ENCODE peak calls at places on chromosomes 3 and 15, in eight cellular contexts. One of them, this sample, is unnamed.

GRCh38 chr3:42984701-42985100 is 5.6 kb downstream of the GASK1A start:
- DNase-seq in psoas muscle: no peak
- DNase-seq in breast epithelium: no peak
- DNase-seq in CD4-positive, alpha-beta T cell: no peak
- DNase-seq in H9: no peak
- DNase-seq in stomach: no peak
- DNase-seq in omental fat pad: no peak
- DNase-seq in HFF-Myc: no peak
- DNase-seq in this sample: no peak

GRCh38 chr3:72655151-72655551 is 193.1 kb downstream of the SHQ1 start:
- DNase-seq in psoas muscle: no peak
- DNase-seq in breast epithelium: no peak
- DNase-seq in CD4-positive, alpha-beta T cell: no peak
- DNase-seq in H9: peak
- DNase-seq in stomach: no peak
- DNase-seq in omental fat pad: no peak
- DNase-seq in HFF-Myc: no peak
- DNase-seq in this sample: peak

GRCh38 chr3:129035360-129036233 is 25.0 kb upstream of the GP9 start:
- DNase-seq in psoas muscle: no peak
- DNase-seq in breast epithelium: no peak
- DNase-seq in CD4-positive, alpha-beta T cell: no peak
- DNase-seq in H9: no peak
- DNase-seq in stomach: no peak
- DNase-seq in omental fat pad: no peak
- DNase-seq in HFF-Myc: no peak
- DNase-seq in this sample: no peak

GRCh38 chr3:38579551-38580449 is 69.7 kb downstream of the SCN5A start:
- DNase-seq in psoas muscle: no peak
- DNase-seq in breast epithelium: no peak
- DNase-seq in CD4-positive, alpha-beta T cell: no peak
- DNase-seq in H9: peak
- DNase-seq in stomach: peak
- DNase-seq in omental fat pad: no peak
- DNase-seq in HFF-Myc: peak
- DNase-seq in this sample: peak

GRCh38 chr3:10992946-10993728 is 589 bp downstream of the SLC6A1 start:
- DNase-seq in psoas muscle: no peak
- DNase-seq in breast epithelium: no peak
- DNase-seq in CD4-positive, alpha-beta T cell: no peak
- DNase-seq in H9: peak
- DNase-seq in stomach: no peak
- DNase-seq in omental fat pad: no peak
- DNase-seq in HFF-Myc: no peak
- DNase-seq in this sample: no peak

GRCh38 chr3:128285042-128285924 is 132.0 kb downstream of the EEFSEC start:
- DNase-seq in psoas muscle: no peak
- DNase-seq in breast epithelium: no peak
- DNase-seq in CD4-positive, alpha-beta T cell: no peak
- DNase-seq in H9: peak
- DNase-seq in stomach: no peak
- DNase-seq in omental fat pad: no peak
- DNase-seq in HFF-Myc: no peak
- DNase-seq in this sample: no peak

GRCh38 chr3:150725548-150725947 is 21.8 kb upstream of the ERICH6 start:
- DNase-seq in psoas muscle: no peak
- DNase-seq in breast epithelium: no peak
- DNase-seq in CD4-positive, alpha-beta T cell: no peak
- DNase-seq in H9: no peak
- DNase-seq in stomach: peak
- DNase-seq in omental fat pad: no peak
- DNase-seq in HFF-Myc: no peak
- DNase-seq in this sample: no peak

GRCh38 chr3:18683900-18684299 is 258.8 kb upstream of the SATB1 start:
- DNase-seq in psoas muscle: no peak
- DNase-seq in breast epithelium: no peak
- DNase-seq in CD4-positive, alpha-beta T cell: no peak
- DNase-seq in H9: no peak
- DNase-seq in stomach: no peak
- DNase-seq in omental fat pad: no peak
- DNase-seq in HFF-Myc: no peak
- DNase-seq in this sample: no peak

GRCh38 chr3:45611619-45612018 is 17.1 kb downstream of the LIMD1 start:
- DNase-seq in psoas muscle: no peak
- DNase-seq in breast epithelium: no peak
- DNase-seq in CD4-positive, alpha-beta T cell: no peak
- DNase-seq in H9: no peak
- DNase-seq in stomach: no peak
- DNase-seq in omental fat pad: no peak
- DNase-seq in HFF-Myc: no peak
- DNase-seq in this sample: no peak

GRCh38 chr15:93929375-93930094 is 301.8 kb upstream of the MCTP2 start:
- DNase-seq in psoas muscle: peak
- DNase-seq in breast epithelium: no peak
- DNase-seq in CD4-positive, alpha-beta T cell: no peak
- DNase-seq in H9: peak
- DNase-seq in stomach: no peak
- DNase-seq in omental fat pad: no peak
- DNase-seq in HFF-Myc: peak
- DNase-seq in this sample: no peak

GRCh38 chr3:120204338-120204737 is 80.7 kb downstream of the GPR156 start:
- DNase-seq in psoas muscle: no peak
- DNase-seq in breast epithelium: no peak
- DNase-seq in CD4-positive, alpha-beta T cell: no peak
- DNase-seq in H9: no peak
- DNase-seq in stomach: no peak
- DNase-seq in omental fat pad: no peak
- DNase-seq in HFF-Myc: no peak
- DNase-seq in this sample: no peak

GRCh38 chr3:31532587-31533168 is at the start of gene STT3B:
- DNase-seq in psoas muscle: peak
- DNase-seq in breast epithelium: no peak
- DNase-seq in CD4-positive, alpha-beta T cell: peak
- DNase-seq in H9: peak
- DNase-seq in stomach: peak
- DNase-seq in omental fat pad: no peak
- DNase-seq in HFF-Myc: peak
- DNase-seq in this sample: no peak

DNA sequence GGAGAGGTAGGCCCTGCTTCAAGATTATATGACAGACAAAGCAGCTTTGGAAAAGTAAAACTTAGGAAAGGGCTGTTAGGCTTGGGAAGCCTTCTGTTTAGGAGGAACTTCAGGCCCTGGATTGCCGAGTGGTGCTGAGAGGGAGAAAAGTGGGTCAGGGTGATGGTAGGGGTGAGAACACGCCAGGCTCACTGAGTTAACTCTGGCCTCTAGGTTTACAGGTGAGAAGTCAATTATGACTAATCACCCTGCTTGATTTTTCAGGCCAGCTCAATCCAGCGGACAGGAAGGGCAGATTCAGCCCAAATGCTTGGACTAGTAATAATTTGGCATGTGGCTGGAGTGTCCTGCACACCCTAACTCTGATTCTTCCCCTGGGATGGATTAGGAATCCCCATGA is 365.1 kb upstream of the LMCD1 start:
- DNase-seq in psoas muscle: no peak
- DNase-seq in breast epithelium: no peak
- DNase-seq in CD4-positive, alpha-beta T cell: no peak
- DNase-seq in H9: no peak
- DNase-seq in stomach: no peak
- DNase-seq in omental fat pad: no peak
- DNase-seq in HFF-Myc: no peak
- DNase-seq in this sample: no peak
- TF ChIP-seq CTCF in psoas muscle: no peak
- TF ChIP-seq CTCF in breast epithelium: no peak
- TF ChIP-seq CTCF in CD4-positive, alpha-beta T cell: no peak
- TF ChIP-seq CTCF in H9: no peak
- TF ChIP-seq CTCF in stomach: no peak
- TF ChIP-seq CTCF in omental fat pad: no peak
- TF ChIP-seq CTCF in HFF-Myc: no peak
- TF ChIP-seq CTCF in this sample: no peak

GRCh38 chr3:185069583-185070030 is 83.3 kb downstream of the C3orf70 start:
- DNase-seq in psoas muscle: no peak
- DNase-seq in breast epithelium: no peak
- DNase-seq in CD4-positive, alpha-beta T cell: no peak
- DNase-seq in H9: peak
- DNase-seq in stomach: no peak
- DNase-seq in omental fat pad: no peak
- DNase-seq in HFF-Myc: no peak
- DNase-seq in this sample: peak
- TF ChIP-seq CTCF in psoas muscle: no peak
- TF ChIP-seq CTCF in breast epithelium: no peak
- TF ChIP-seq CTCF in CD4-positive, alpha-beta T cell: no peak
- TF ChIP-seq CTCF in H9: peak
- TF ChIP-seq CTCF in stomach: no peak
- TF ChIP-seq CTCF in omental fat pad: no peak
- TF ChIP-seq CTCF in HFF-Myc: no peak
- TF ChIP-seq CTCF in this sample: peak

DNA sequence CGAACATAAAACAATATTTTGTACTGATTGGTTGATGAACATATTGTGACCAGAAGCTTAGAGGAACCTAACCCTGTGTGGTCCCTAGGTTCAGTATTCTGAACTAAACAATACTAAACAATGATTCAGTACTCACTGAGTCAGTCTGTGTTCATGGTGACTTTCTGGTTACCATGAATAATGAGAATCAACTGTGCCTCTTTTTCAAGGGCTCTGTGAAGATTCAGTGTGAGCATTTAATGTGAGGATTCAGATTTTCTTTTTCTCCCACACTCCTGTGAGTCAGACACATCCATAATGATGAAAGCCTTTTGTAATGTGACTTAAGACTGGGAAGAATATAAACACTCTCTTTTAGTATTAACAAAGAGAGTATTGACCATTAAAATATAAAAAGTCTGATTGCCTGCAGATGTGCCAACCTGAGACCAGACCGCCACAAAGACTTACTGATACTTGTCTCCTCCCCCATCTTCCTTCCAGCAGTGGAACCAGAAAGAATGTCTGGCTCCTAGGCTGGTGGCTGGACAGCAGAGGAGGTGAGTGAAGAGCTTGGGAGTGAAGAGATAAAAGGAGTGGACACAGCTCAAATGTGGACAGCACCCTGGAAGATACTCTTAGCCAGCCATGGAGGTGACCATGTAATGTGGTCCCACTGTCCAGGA is 17.6 kb upstream of the ACTL6A start:
- DNase-seq in psoas muscle: no peak
- DNase-seq in breast epithelium: no peak
- DNase-seq in CD4-positive, alpha-beta T cell: no peak
- DNase-seq in H9: no peak
- DNase-seq in stomach: no peak
- DNase-seq in omental fat pad: no peak
- DNase-seq in HFF-Myc: peak
- DNase-seq in this sample: no peak
- TF ChIP-seq CTCF in psoas muscle: no peak
- TF ChIP-seq CTCF in breast epithelium: no peak
- TF ChIP-seq CTCF in CD4-positive, alpha-beta T cell: no peak
- TF ChIP-seq CTCF in H9: no peak
- TF ChIP-seq CTCF in stomach: no peak
- TF ChIP-seq CTCF in omental fat pad: no peak
- TF ChIP-seq CTCF in HFF-Myc: no peak
- TF ChIP-seq CTCF in this sample: no peak

GRCh38 chr3:133572158-133573053 is 1.1 kb upstream of the CDV3 start:
- DNase-seq in psoas muscle: no peak
- DNase-seq in breast epithelium: no peak
- DNase-seq in CD4-positive, alpha-beta T cell: no peak
- DNase-seq in H9: no peak
- DNase-seq in stomach: no peak
- DNase-seq in omental fat pad: no peak
- DNase-seq in HFF-Myc: no peak
- DNase-seq in this sample: no peak

GRCh38 chr3:133575121-133575520 is 1.6 kb downstream of the CDV3 start:
- DNase-seq in psoas muscle: no peak
- DNase-seq in breast epithelium: no peak
- DNase-seq in CD4-positive, alpha-beta T cell: no peak
- DNase-seq in H9: no peak
- DNase-seq in stomach: no peak
- DNase-seq in omental fat pad: no peak
- DNase-seq in HFF-Myc: no peak
- DNase-seq in this sample: no peak

GRCh38 chr3:133574260-133574881 is 885 bp downstream of the CDV3 start:
- DNase-seq in psoas muscle: peak
- DNase-seq in breast epithelium: peak
- DNase-seq in CD4-positive, alpha-beta T cell: peak
- DNase-seq in H9: peak
- DNase-seq in stomach: peak
- DNase-seq in omental fat pad: no peak
- DNase-seq in HFF-Myc: no peak
- DNase-seq in this sample: peak

GRCh38 chr3:133573629-133574194 is at the start of gene CDV3:
- DNase-seq in psoas muscle: no peak
- DNase-seq in breast epithelium: no peak
- DNase-seq in CD4-positive, alpha-beta T cell: no peak
- DNase-seq in H9: no peak
- DNase-seq in stomach: no peak
- DNase-seq in omental fat pad: no peak
- DNase-seq in HFF-Myc: no peak
- DNase-seq in this sample: no peak

DNA sequence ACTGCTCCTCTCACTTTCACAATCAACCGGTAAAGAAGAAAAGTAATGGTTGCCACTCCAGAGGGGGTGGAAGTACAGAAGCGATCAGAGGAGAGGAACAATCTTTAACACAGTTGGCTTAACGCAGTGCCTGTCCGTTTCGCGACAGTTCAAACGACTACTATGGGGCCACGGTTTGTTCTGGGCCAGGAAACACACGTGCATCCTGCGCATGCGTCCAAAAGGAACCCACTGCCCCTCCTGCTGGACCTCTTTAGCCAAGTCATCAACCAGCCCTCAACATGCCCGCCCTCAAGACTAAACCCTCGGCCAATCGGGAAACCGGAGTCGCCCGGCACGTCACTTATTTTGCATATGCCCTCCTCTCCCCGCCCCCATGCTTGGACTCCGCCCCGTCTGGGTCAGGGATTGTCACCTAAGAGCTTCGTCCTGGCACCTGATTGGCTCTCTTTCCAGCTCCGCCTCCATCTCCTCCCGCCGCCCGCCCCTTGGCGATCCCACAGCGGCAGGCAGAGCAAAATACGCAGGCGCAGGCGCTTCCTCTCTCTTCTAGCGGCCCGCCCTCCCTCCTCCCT is 345 bp upstream of the CDV3 start:
- DNase-seq in psoas muscle: peak
- DNase-seq in breast epithelium: peak
- DNase-seq in CD4-positive, alpha-beta T cell: peak
- DNase-seq in H9: peak
- DNase-seq in stomach: peak
- DNase-seq in omental fat pad: peak
- DNase-seq in HFF-Myc: peak
- DNase-seq in this sample: peak
- TF ChIP-seq CTCF in psoas muscle: no peak
- TF ChIP-seq CTCF in breast epithelium: peak
- TF ChIP-seq CTCF in CD4-positive, alpha-beta T cell: no peak
- TF ChIP-seq CTCF in H9: peak
- TF ChIP-seq CTCF in stomach: no peak
- TF ChIP-seq CTCF in omental fat pad: no peak
- TF ChIP-seq CTCF in HFF-Myc: no peak
- TF ChIP-seq CTCF in this sample: peak